ENCODE peak calls at places on chromosomes 16 and 17, in nine cellular contexts. R is hepatic stellate cell; I is progenitor cell of endocrine pancreas; B is activated T-helper 1 cell treated with anti-CD3 and anti-CD28 coated beads, Interleukin-12 subunit alpha, Interleukin-12 subunit beta, Interleukin-2, Interleukin-4 antibody, amounts not matched to agents 30 ng/mL and 10 ng/mL and 1 ng/mL, durations not matched to agents 14 hours and 24 hours and 36 hours; X is SHP77; J is activated T-cell treated with anti-CD3 and anti-CD28 coated beads, Interleukin-2, amount 50 U/mL, for 72 hours; V is T-helper 1 cell; Z is B cell; E is CD4-positive, alpha-beta memory T cell. L is an unnamed sample.

GRCh38 chr16:85543998-85544397 is 69.1 kb upstream of the GSE1 start:
- DNase-seq in R (no peak), I (no peak), B (no peak), X (no peak), J (no peak), V (no peak), Z (no peak), E (no peak), L (no peak)

GRCh38 chr16:67543036-67543435 is 14.4 kb downstream of the RIPOR1 start:
- DNase-seq in R (peak; percentile 1), I (no peak), B (no peak), X (no peak), J (no peak), V (no peak), Z (peak; percentile 11), E (no peak), L (no peak)

GRCh38 chr17:81667754-81668153 is 1.2 kb downstream of the CCDC137 start:
- DNase-seq in R (no peak), I (no peak), B (no peak), X (no peak), J (no peak), V (no peak), Z (no peak), E (no peak), L (no peak)

GRCh38 chr17:2693561-2694380 is 17.8 kb downstream of the CLUH start:
- DNase-seq in R (no peak), I (no peak), B (no peak), X (no peak), J (no peak), V (no peak), Z (no peak), E (no peak), L (no peak)

GRCh38 chr17:50337956-50338355 is 8.0 kb upstream of the XYLT2 start:
- DNase-seq in R (no peak), I (no peak), B (no peak), X (no peak), J (no peak), V (no peak), Z (no peak), E (no peak), L (no peak)

GRCh38 chr17:2377659-2378058 is 23.2 kb downstream of the MNT start:
- DNase-seq in R (no peak), I (no peak), B (no peak), X (no peak), J (no peak), V (no peak), Z (no peak), E (no peak), L (no peak)

GRCh38 chr17:61070649-61071048 is 329.0 kb upstream of the TBX2 start:
- DNase-seq in R (no peak), I (no peak), B (no peak), X (no peak), J (no peak), V (no peak), Z (no peak), E (no peak), L (no peak)

GRCh38 chr17:27218719-27219488 is 75.0 kb upstream of the WSB1 start:
- DNase-seq in R (no peak), I (no peak), B (no peak), X (no peak), J (peak; percentile 26), V (no peak), Z (peak; percentile 33), E (no peak), L (no peak)

GRCh38 chr16:52786105-52786504 is 239.2 kb upstream of the TOX3 start:
- DNase-seq in R (no peak), I (no peak), B (no peak), X (no peak), J (no peak), V (no peak), Z (no peak), E (no peak), L (no peak)

GRCh38 chr16:4518281-4518680 is 20.3 kb downstream of the CDIP1 start:
- DNase-seq in R (no peak), I (no peak), B (no peak), X (no peak), J (no peak), V (no peak), Z (no peak), E (no peak), L (no peak)

GRCh38 chr16:13269905-13270528 is 368.6 kb downstream of the SHISA9 start:
- DNase-seq in R (no peak), I (no peak), B (no peak), X (no peak), J (no peak), V (no peak), Z (no peak), E (no peak), L (no peak)

GRCh38 chr16:23704772-23705516 is 8.1 kb downstream of the ERN2 start:
- DNase-seq in R (no peak), I (no peak), B (no peak), X (no peak), J (no peak), V (no peak), Z (no peak), E (no peak), L (no peak)

GRCh38 chr17:77320501-77321256 is 179.9 kb downstream of the SEC14L1 start:
- DNase-seq in R (peak; percentile 50), I (no peak), B (no peak), X (no peak), J (no peak), V (no peak), Z (peak; percentile 79), E (no peak), L (peak; percentile 59)

GRCh38 chr16:49855280-49855821 is 561 bp downstream of the ZNF423 start:
- DNase-seq in R (peak; percentile 85), I (peak; percentile 77), B (peak; percentile 66), X (no peak), J (peak; percentile 61), V (peak; percentile 49), Z (peak; percentile 63), E (peak; percentile 47), L (peak; percentile 87)

GRCh38 chr17:34443832-34444469 is 80.9 kb upstream of the CCL1 start:
- DNase-seq in R (no peak), I (no peak), B (no peak), X (peak; percentile 5), J (peak; percentile 3), V (no peak), Z (no peak), E (no peak), L (no peak)

GRCh38 chr16:26787924-26788323 is 278.8 kb upstream of the C16orf82 start:
- DNase-seq in R (no peak), I (no peak), B (no peak), X (no peak), J (no peak), V (no peak), Z (no peak), E (no peak), L (no peak)

GRCh38 chr17:4933646-4934045 is 1.6 kb downstream of the GP1BA start:
- DNase-seq in R (no peak), I (no peak), B (no peak), X (no peak), J (no peak), V (no peak), Z (no peak), E (no peak), L (no peak)

GRCh38 chr17:13266596-13266995 is 248.8 kb upstream of the ELAC2 start:
- DNase-seq in R (peak; percentile 4), I (no peak), B (no peak), X (no peak), J (no peak), V (no peak), Z (no peak), E (no peak), L (no peak)

GRCh38 chr17:68288804-68289203 is 2.1 kb downstream of the SLC16A6 start:
- DNase-seq in R (no peak), I (no peak), B (no peak), X (no peak), J (peak; percentile 12), V (no peak), Z (peak; percentile 61), E (peak; percentile 18), L (no peak)

GRCh38 chr16:55476625-55477533 is 2.1 kb upstream of the MMP2 start:
- DNase-seq in R (no peak), I (no peak), B (no peak), X (no peak), J (no peak), V (no peak), Z (no peak), E (no peak), L (peak; percentile 59)

GRCh38 chr17:49730078-49730786 is 22.5 kb upstream of the SLC35B1 start:
- DNase-seq in R (peak; percentile 55), I (no peak), B (no peak), X (no peak), J (no peak), V (no peak), Z (no peak), E (no peak), L (peak; percentile 88)

GRCh38 chr17:57603978-57604377 is 141.1 kb downstream of the CCDC182 start:
- DNase-seq in R (no peak), I (no peak), B (peak; percentile 52), X (no peak), J (peak; percentile 89), V (peak; percentile 57), Z (peak; percentile 85), E (peak; percentile 80), L (no peak)

GRCh38 chr17:75047398-75048098 is 523 bp downstream of the KCTD2 start:
- DNase-seq in R (no peak), I (no peak), B (no peak), X (no peak), J (peak; percentile 42), V (peak; percentile 18), Z (peak; percentile 52), E (peak; percentile 11), L (peak; percentile 61)

GRCh38 chr17:64662774-64663367 is 764 bp upstream of the SMURF2 start:
- DNase-seq in R (no peak), I (no peak), B (no peak), X (no peak), J (no peak), V (no peak), Z (no peak), E (no peak), L (no peak)

GRCh38 chr16:75251280-75252048 is at the start of gene BCAR1:
- DNase-seq in R (peak; percentile 94), I (peak; percentile 86), B (no peak), X (peak; percentile 65), J (peak; percentile 31), V (no peak), Z (no peak), E (no peak), L (peak; percentile 93)

GRCh38 chr17:16449121-16449570 is 33.8 kb downstream of the TRPV2 start:
- DNase-seq in R (no peak), I (no peak), B (no peak), X (no peak), J (no peak), V (no peak), Z (no peak), E (no peak), L (no peak)

GRCh38 chr17:74599531-74599939 is 7.5 kb upstream of the CD300LD start:
- DNase-seq in R (no peak), I (no peak), B (no peak), X (no peak), J (no peak), V (no peak), Z (peak; percentile 31), E (no peak), L (no peak)

GRCh38 chr16:976389-976931 is 5.1 kb upstream of the SOX8 start:
- DNase-seq in R (no peak), I (no peak), B (no peak), X (peak; percentile 45), J (peak; percentile 53), V (no peak), Z (no peak), E (no peak), L (no peak)

GRCh38 chr17:40122944-40123810 is 1.4 kb downstream of the MSL1 start:
- DNase-seq in R (peak; percentile 67), I (peak; percentile 41), B (peak; percentile 55), X (peak; percentile 48), J (peak; percentile 67), V (peak; percentile 48), Z (peak; percentile 62), E (peak; percentile 49), L (peak; percentile 49)

GRCh38 chr17:81954131-81955057 is 6.6 kb downstream of the NOTUM start:
- DNase-seq in R (no peak), I (no peak), B (no peak), X (no peak), J (no peak), V (no peak), Z (no peak), E (no peak), L (no peak)

GRCh38 chr17:39972271-39972670 is 8.3 kb upstream of the PSMD3 start:
- DNase-seq in R (no peak), I (no peak), B (no peak), X (no peak), J (no peak), V (no peak), Z (peak; percentile 32), E (no peak), L (no peak)

L was measured in left cardiac atrium.